ENCODE peak calls at places on chromosomes 1 and 21, in six cellular contexts. S is spleen, Q is hepatocyte, J is left ventricle myocardium inferior, C is transverse colon, R is HL-60. K is an unnamed sample.

GRCh38 chr1:183778006-183778405 is 26.9 kb upstream of the RGL1 start:
- DNase-seq in Q (peak; percentile 10), S (no peak), J (no peak), R (no peak), C (no peak), K (peak; percentile 23)

GRCh38 chr21:44836666-44837471 is 19.0 kb upstream of the SUMO3 start:
- DNase-seq in S (peak; percentile 63), R (peak; percentile 85), Q (peak; percentile 77), C (peak; percentile 47), J (no peak), K (peak; percentile 54)

GRCh38 chr1:178633068-178633467 is 92.0 kb upstream of the RALGPS2 start:
- DNase-seq in Q (no peak), J (no peak), S (no peak), R (no peak), C (no peak), K (peak; percentile 70)

GRCh38 chr1:31768939-31769704 is 5.0 kb upstream of the ADGRB2 start:
- DNase-seq in S (no peak), R (no peak), J (no peak), Q (no peak), C (no peak), K (no peak)

GRCh38 chr1:96980448-96980847 is 258.9 kb downstream of the PTBP2 start:
- DNase-seq in J (no peak), Q (no peak), C (no peak), S (no peak), R (no peak), K (no peak)

GRCh38 chr1:167528057-167528705 is 9.9 kb upstream of the CD247 start:
- DNase-seq in R (no peak), J (no peak), C (no peak), Q (no peak), S (no peak), K (no peak)

GRCh38 chr1:25744140-25744581 is 55.8 kb upstream of the SELENON start:
- DNase-seq in R (no peak), Q (peak; percentile 70), J (peak; percentile 73), C (peak; percentile 61), S (no peak), K (peak; percentile 74)

GRCh38 chr21:35426484-35426883 is 377.4 kb upstream of the RUNX1 start:
- DNase-seq in S (no peak), J (no peak), Q (no peak), R (no peak), C (no peak), K (no peak)

GRCh38 chr1:197156692-197157091 is 10.2 kb upstream of the ASPM start:
- DNase-seq in J (no peak), C (no peak), R (no peak), Q (no peak), S (no peak), K (peak; percentile 40)

GRCh38 chr1:87887095-87887494 is 558.4 kb downstream of the LMO4 start:
- DNase-seq in C (no peak), J (no peak), R (no peak), Q (no peak), S (no peak), K (no peak)

GRCh38 chr1:31910933-31911332 is 27.2 kb downstream of the PTP4A2 start:
- DNase-seq in C (no peak), R (peak; percentile 66), S (no peak), Q (no peak), J (no peak), K (no peak)

GRCh38 chr1:175332515-175332914 is 139.9 kb upstream of the KIAA0040 start:
- DNase-seq in J (no peak), C (no peak), S (no peak), Q (no peak), R (no peak), K (no peak)

GRCh38 chr1:4489486-4489885 is 164.9 kb upstream of the AJAP1 start:
- DNase-seq in J (no peak), Q (no peak), C (no peak), R (no peak), S (peak; percentile 37), K (no peak)

GRCh38 chr1:18572022-18572920 is 58.4 kb upstream of the PAX7 start:
- DNase-seq in S (no peak), J (no peak), C (no peak), R (no peak), Q (no peak), K (no peak)

GRCh38 chr1:151853411-151853930 is at the start of gene THEM5:
- DNase-seq in Q (no peak), R (no peak), S (no peak), C (no peak), J (no peak), K (no peak)

GRCh38 chr21:43916076-43916475 is 51.1 kb downstream of the AGPAT3 start:
- DNase-seq in J (no peak), C (no peak), S (peak; percentile 20), R (no peak), Q (no peak), K (no peak)

GRCh38 chr1:116311756-116312691 is 61.0 kb upstream of the ATP1A1 start:
- DNase-seq in C (peak; percentile 42), Q (peak; percentile 58), S (no peak), R (no peak), J (no peak), K (no peak)

GRCh38 chr21:41359289-41359688 is 2.5 kb upstream of the MX2 start:
- DNase-seq in R (no peak), C (no peak), J (no peak), S (peak; percentile 74), Q (no peak), K (no peak)

GRCh38 chr1:75079535-75080290 is 54.5 kb upstream of the LHX8 start:
- DNase-seq in C (no peak), Q (peak; percentile 6), J (no peak), R (no peak), S (no peak), K (no peak)

GRCh38 chr1:227788279-227789041 is 27.0 kb upstream of the PRSS38 start:
- DNase-seq in S (peak; percentile 96), Q (peak; percentile 83), C (no peak), R (peak; percentile 21), J (no peak), K (no peak)

GRCh38 chr1:180811886-180812285 is 100.8 kb upstream of the KIAA1614 start:
- DNase-seq in J (no peak), R (no peak), Q (no peak), S (no peak), C (no peak), K (no peak)

GRCh38 chr1:64790965-64791487 is 46.2 kb downstream of the RAVER2 start:
- DNase-seq in S (no peak), Q (no peak), J (no peak), R (no peak), C (no peak), K (no peak)

GRCh38 chr1:63475761-63476160 is 47.3 kb downstream of the ITGB3BP start:
- DNase-seq in C (no peak), J (no peak), Q (no peak), S (no peak), R (no peak), K (peak; percentile 5)

DNA sequence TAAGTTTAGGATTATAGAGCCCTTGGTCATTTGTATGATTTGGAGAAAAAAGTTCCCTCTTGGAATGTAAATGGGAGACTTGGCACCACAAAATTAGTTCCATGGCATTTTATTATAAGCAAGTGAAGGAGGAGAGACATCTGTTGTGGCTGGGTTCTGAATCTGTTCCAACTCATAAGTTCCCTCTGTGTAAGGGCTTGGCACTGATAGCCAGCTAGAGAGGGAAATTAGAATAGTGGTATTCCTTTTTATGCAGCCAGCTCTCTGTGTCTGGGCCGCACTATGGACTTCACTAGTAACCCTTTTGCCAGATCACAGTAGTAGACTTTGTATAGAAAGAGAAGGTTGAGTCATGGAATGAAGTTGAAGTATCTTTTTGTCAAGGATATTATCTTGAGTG is 31.1 kb downstream of the GNAI3 start:
- DNase-seq in Q (peak; percentile 29), R (no peak), C (no peak), S (no peak), J (no peak), K (no peak)
- TF ChIP-seq CTCF in Q (no peak), R (no peak), C (no peak), S (no peak), J (no peak), K (no peak)

GRCh38 chr1:52140633-52141512 is 1.0 kb upstream of the ZFYVE9 start:
- DNase-seq in R (peak; percentile 18), S (no peak), C (no peak), Q (no peak), J (no peak), K (peak; percentile 38)
- H3K4me3 ChIP-seq in R (no peak overlapping the region), S (no peak overlapping the region), C (peak overlapping the region; percentile 91), Q (peak overlapping the region; percentile 73), J (peak overlapping the region; percentile 95), K (no peak overlapping the region)

GRCh38 chr1:155933591-155934096 is 569 bp downstream of the KHDC4 start:
- DNase-seq in R (no peak), J (no peak), S (peak; percentile 81), Q (no peak), C (no peak), K (no peak)

GRCh38 chr1:155932085-155932484 is 2.1 kb downstream of the KHDC4 start:
- DNase-seq in Q (no peak), C (no peak), S (no peak), J (no peak), R (no peak), K (no peak)

GRCh38 chr1:155934933-155935590 is 849 bp upstream of the KHDC4 start:
- DNase-seq in R (no peak), C (no peak), J (no peak), Q (no peak), S (no peak), K (no peak)

GRCh38 chr1:155932487-155932886 is 1.7 kb downstream of the KHDC4 start:
- DNase-seq in S (no peak), J (no peak), R (no peak), Q (no peak), C (no peak), K (no peak)

GRCh38 chr1:155934097-155934932 is at the start of gene KHDC4:
- DNase-seq in C (peak; percentile 97), R (peak; percentile 98), S (peak; percentile 97), Q (peak; percentile 98), J (peak; percentile 95), K (peak; percentile 99)
- TF ChIP-seq CTCF in C (no peak), R (no peak), S (peak; percentile 27), Q (no peak), J (peak; percentile 31), K (peak; percentile 35)

GRCh38 chr1:84892657-84893618 is at the start of gene LPAR3:
- DNase-seq in Q (peak; percentile 44), S (no peak), J (peak; percentile 36), C (peak; percentile 51), R (no peak), K (peak; percentile 24)
- H3K4me3 ChIP-seq in Q (peak within 1 kb of the TSS; percentile 55), S (no peak within 1 kb of the TSS), J (peak within 1 kb of the TSS; percentile 69), C (peak within 1 kb of the TSS; percentile 39), R (no peak within 1 kb of the TSS), K (peak within 1 kb of the TSS; percentile 43)

DNA sequence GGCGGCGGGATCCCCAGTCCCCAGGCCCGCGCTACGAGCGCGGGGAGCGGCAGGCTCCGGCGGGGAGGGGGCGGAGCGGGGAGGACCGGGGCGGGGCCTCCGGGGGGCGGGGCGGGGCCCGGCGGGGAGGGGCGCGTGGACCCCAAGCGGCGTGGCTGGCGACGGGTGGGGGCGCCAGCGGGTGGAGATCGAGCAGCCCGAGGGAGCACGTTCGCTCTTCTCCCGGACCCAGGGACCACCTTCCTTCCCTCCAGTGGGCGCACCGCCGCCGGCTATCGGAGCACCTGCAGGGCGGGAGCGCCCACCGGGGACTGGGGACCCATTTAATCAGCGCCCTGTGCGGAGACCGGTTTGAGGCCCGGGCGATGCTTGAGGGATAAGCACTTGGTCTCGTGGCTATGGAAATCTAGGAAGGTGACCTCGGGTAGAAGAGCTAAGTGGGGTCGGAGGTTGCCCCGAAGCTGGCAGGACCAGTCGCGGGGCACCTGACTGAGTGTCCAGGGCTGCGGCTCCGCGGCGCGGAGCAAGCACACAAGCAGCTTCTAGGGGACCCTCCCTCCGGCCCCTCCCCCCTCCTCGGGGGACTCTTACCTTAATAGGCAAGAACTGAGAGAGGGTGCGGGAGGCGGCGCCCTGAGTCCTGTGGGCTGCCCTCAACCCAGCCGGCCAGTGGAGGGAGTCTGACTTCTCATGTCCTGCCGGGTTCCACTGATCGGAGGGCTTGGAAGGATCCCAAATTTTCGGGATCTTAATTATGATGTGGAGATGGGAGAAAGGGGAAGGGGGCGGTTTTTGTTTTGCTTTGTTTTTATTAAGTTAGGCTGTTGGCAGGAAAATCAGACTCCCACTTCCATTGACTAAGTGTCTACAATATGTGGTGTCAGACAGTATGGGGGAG is at the start of gene TSPAN2:
- DNase-seq in Q (peak; percentile 70), C (peak; percentile 78), R (peak; percentile 62), J (peak; percentile 84), S (peak; percentile 91), K (peak; percentile 12)
- TF ChIP-seq CTCF in Q (peak; percentile 23), C (no peak), R (no peak), J (peak; percentile 59), S (no peak), K (peak; percentile 17)

K was measured in choroid plexus epithelial cell.